ENCODE peak calls at places on chromosomes 4 and X, in eight cellular contexts. H is K562, A is OCI-LY7, L is PC-9, R is SK-N-SH, I is HCT116, N is DND-41, B is mesenchymal stem cell. Z is an unnamed sample.

GRCh38 chr4:99082192-99082591 is 6.4 kb downstream of the ADH5 start:
- DNase-seq in H (no peak), A (no peak), L (no peak), R (no peak), I (no peak), N (no peak), B (no peak), Z (no peak)

GRCh38 chr4:103046416-103047290 is 27.1 kb upstream of the SLC9B1 start:
- DNase-seq in H (peak; percentile 71), A (peak; percentile 72), L (no peak), R (peak; percentile 34), I (peak; percentile 19), N (peak; percentile 42), B (peak; percentile 59), Z (peak; percentile 46)

GRCh38 chr4:11418610-11419009 is 10.1 kb downstream of the HS3ST1 start:
- DNase-seq in H (peak; percentile 1), A (no peak), L (no peak), R (no peak), I (no peak), N (peak; percentile 21), B (no peak), Z (peak; percentile 7)

GRCh38 chrX:138756234-138756633 is 44.7 kb upstream of the FGF13 start:
- DNase-seq in H (peak; percentile 8), A (no peak), L (no peak), R (no peak), I (no peak), N (no peak), B (peak; percentile 0), Z (no peak)

GRCh38 chr4:168221298-168221697 is 97.3 kb downstream of the DDX60 start:
- DNase-seq in H (no peak), A (no peak), L (no peak), R (no peak), I (no peak), N (no peak), B (peak; percentile 68), Z (peak; percentile 85)

GRCh38 chrX:39857780-39858179 is 240.0 kb downstream of the BCOR start:
- DNase-seq in H (no peak), A (no peak), L (no peak), R (no peak), I (no peak), N (no peak), B (peak; percentile 12), Z (no peak)

GRCh38 chr4:8308856-8309771 is 39.6 kb downstream of the HTRA3 start:
- DNase-seq in H (no peak), A (no peak), L (no peak), R (no peak), I (no peak), N (no peak), B (peak; percentile 22), Z (peak; percentile 44)

GRCh38 chr4:40800064-40800463 is 50.3 kb downstream of the NSUN7 start:
- DNase-seq in H (no peak), A (no peak), L (no peak), R (no peak), I (no peak), N (no peak), B (no peak), Z (no peak)

GRCh38 chr4:1375051-1375721 is 28.2 kb downstream of the UVSSA start:
- DNase-seq in H (no peak), A (no peak), L (no peak), R (no peak), I (no peak), N (no peak), B (no peak), Z (no peak)

GRCh38 chrX:23900220-23900797 is 7.4 kb downstream of the APOO start:
- DNase-seq in H (no peak), A (no peak), L (peak; percentile 60), R (no peak), I (no peak), N (no peak), B (peak; percentile 65), Z (no peak)

GRCh38 chr4:152494020-152494419 is 41.9 kb downstream of the FBXW7 start:
- DNase-seq in H (no peak), A (no peak), L (no peak), R (no peak), I (no peak), N (no peak), B (no peak), Z (no peak)

GRCh38 chr4:81913427-81913878 is 441.7 kb upstream of the RASGEF1B start:
- DNase-seq in H (peak; percentile 80), A (peak; percentile 83), L (no peak), R (peak; percentile 46), I (peak; percentile 49), N (peak; percentile 72), B (peak; percentile 10), Z (peak; percentile 31)

GRCh38 chr4:22019676-22020075 is 71.1 kb upstream of the KCNIP4 start:
- DNase-seq in H (no peak), A (no peak), L (no peak), R (no peak), I (no peak), N (no peak), B (no peak), Z (no peak)

GRCh38 chr4:56995525-56995924 is 16.8 kb downstream of the POLR2B start:
- DNase-seq in H (no peak), A (no peak), L (no peak), R (no peak), I (no peak), N (no peak), B (no peak), Z (peak; percentile 97)

GRCh38 chrX:130885996-130886395 is 17.0 kb downstream of the ENOX2 start:
- DNase-seq in H (no peak), A (no peak), L (no peak), R (no peak), I (no peak), N (no peak), B (no peak), Z (no peak)

GRCh38 chrX:130887392-130887791 is 15.6 kb downstream of the ENOX2 start:
- DNase-seq in H (no peak), A (no peak), L (no peak), R (no peak), I (no peak), N (no peak), B (no peak), Z (no peak)

GRCh38 chrX:130884627-130885026 is 18.4 kb downstream of the ENOX2 start:
- DNase-seq in H (no peak), A (no peak), L (no peak), R (no peak), I (no peak), N (no peak), B (no peak), Z (no peak)

DNA sequence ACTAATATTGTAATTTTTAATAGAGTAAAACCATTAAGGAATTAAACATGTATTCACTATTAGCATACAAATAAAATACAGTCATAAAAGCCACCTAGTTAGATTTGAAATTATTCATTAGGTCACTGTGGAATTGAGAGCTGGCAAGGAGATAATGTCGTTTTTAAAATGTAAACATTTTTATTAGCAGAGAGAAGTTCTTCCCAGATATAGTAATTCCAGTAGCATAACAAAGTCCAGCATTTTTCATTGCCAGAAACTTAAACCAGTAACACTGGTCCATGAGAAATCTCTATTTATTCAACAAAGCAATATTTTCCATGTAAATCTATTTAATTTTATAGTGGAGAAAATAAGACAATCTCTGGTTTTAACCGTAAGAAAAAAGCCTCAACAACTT is 17.5 kb downstream of the ENOX2 start:
- DNase-seq in H (no peak), A (no peak), L (no peak), R (no peak), I (no peak), N (no peak), B (no peak), Z (no peak)
- H2AFZ ChIP-seq in H (no peak overlapping the region), A (no peak overlapping the region), L (no peak overlapping the region), R (no peak overlapping the region), I (no peak overlapping the region), N (no peak overlapping the region), B (no peak overlapping the region), Z (no peak overlapping the region)

GRCh38 chr4:174281182-174281737 is 2.2 kb downstream of the FBXO8 start:
- DNase-seq in H (peak; percentile 62), A (no peak), L (no peak), R (no peak), I (no peak), N (no peak), B (no peak), Z (no peak)
- H2AFZ ChIP-seq in H (peak overlapping the region; percentile 49), A (no peak overlapping the region), L (no peak overlapping the region), R (no peak overlapping the region), I (no peak overlapping the region), N (no peak overlapping the region), B (no peak overlapping the region), Z (no peak overlapping the region)

DNA sequence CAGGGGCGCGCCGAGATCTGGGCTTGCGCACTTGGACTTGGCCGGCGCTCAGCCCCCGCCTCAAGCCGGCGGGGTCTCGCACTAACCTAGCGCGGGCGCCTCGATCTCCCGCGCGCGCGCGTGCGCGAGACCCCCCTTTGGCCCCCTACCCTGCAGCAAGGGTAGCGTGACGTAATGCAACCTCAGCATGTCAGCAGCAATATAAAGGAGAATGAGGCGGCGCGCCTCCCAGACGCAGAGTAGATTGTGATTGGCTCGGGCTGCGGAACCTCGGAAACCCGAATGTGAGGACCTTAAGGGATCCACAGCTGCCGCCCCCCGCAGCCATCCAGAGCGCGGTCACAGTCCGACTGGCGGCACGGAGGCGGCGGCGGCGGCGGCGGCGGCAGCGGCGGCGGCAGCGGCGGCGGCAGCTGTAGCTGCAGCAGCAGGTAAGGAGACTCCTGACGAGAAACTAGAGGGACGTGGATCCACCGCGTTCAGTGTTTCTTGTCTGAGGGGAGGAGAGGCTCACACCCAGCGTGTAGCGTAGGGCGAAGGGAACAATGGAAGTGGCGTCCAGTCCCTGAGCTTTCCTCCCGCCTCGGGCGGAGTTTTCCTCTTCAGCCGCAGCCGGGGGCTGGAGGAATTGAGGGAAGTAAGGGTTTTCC is at the start of the genes SATL1 and ZNF711:
- DNase-seq in H (peak; percentile 50), A (peak; percentile 58), L (no peak), R (peak; percentile 87), I (peak; percentile 13), N (peak; percentile 85), B (peak; percentile 72), Z (peak; percentile 51)
- H2AFZ ChIP-seq in H (peak within 1 kb of the TSS; percentile 77), A (peak within 1 kb of the TSS; percentile 72), L (no peak within 1 kb of the TSS), R (peak within 1 kb of the TSS; percentile 87), I (peak within 1 kb of the TSS; percentile 61), N (peak within 1 kb of the TSS; percentile 85), B (peak within 1 kb of the TSS; percentile 53), Z (peak within 1 kb of the TSS; percentile 93)

GRCh38 chr4:163473130-163473529 is 424 bp downstream of the TKTL2 start:
- DNase-seq in H (no peak), A (no peak), L (no peak), R (no peak), I (no peak), N (no peak), B (no peak), Z (no peak)

GRCh38 chr4:163474027-163474426 is 473 bp upstream of the TKTL2 start:
- DNase-seq in H (no peak), A (no peak), L (no peak), R (no peak), I (no peak), N (no peak), B (no peak), Z (no peak)

GRCh38 chr4:163473576-163473975 is at the start of gene TKTL2:
- DNase-seq in H (peak; percentile 29), A (no peak), L (no peak), R (peak; percentile 9), I (no peak), N (no peak), B (no peak), Z (no peak)

GRCh38 chr4:163482197-163482596 is 8.6 kb upstream of the TKTL2 start:
- DNase-seq in H (no peak), A (peak; percentile 20), L (no peak), R (no peak), I (no peak), N (no peak), B (no peak), Z (no peak)

GRCh38 chr4:163476761-163477438 is 3.3 kb upstream of the TKTL2 start:
- DNase-seq in H (no peak), A (no peak), L (no peak), R (no peak), I (no peak), N (no peak), B (no peak), Z (no peak)
- H2AFZ ChIP-seq in H (no peak overlapping the region), A (no peak overlapping the region), L (no peak overlapping the region), R (no peak overlapping the region), I (no peak overlapping the region), N (no peak overlapping the region), B (no peak overlapping the region), Z (no peak overlapping the region)